ENCODE peak calls at places on chromosome 11, in ten cellular contexts. T, Z, C, J, I, E, G, Y, O and A are unnamed samples.

GRCh38 chr11:67700548-67701262 is 26.3 kb upstream of the ALDH3B2 start:
- DNase-seq in G (peak; percentile 60), C (no peak), E (no peak), T (no peak), I (no peak), O (no peak), Z (no peak), Y (no peak), J (no peak), A (no peak)

GRCh38 chr11:69546735-69547370 is 65.4 kb downstream of the LINC01488 start:
- DNase-seq in Y (no peak), E (no peak), Z (no peak), J (no peak), I (no peak), O (no peak), G (no peak), T (no peak), C (peak; percentile 39), A (no peak)

GRCh38 chr11:112776834-112777793 is 184.1 kb upstream of the NCAM1 start:
- DNase-seq in J (no peak), T (no peak), O (no peak), C (no peak), E (no peak), Z (no peak), Y (no peak), G (no peak), I (no peak), A (no peak)

GRCh38 chr11:36258730-36259360 is 30.4 kb downstream of the COMMD9 start:
- DNase-seq in C (no peak), I (peak; percentile 77), J (peak; percentile 53), Z (peak; percentile 68), O (peak; percentile 72), T (no peak), Y (peak; percentile 88), G (peak; percentile 57), E (peak; percentile 59), A (peak; percentile 64)

GRCh38 chr11:63244862-63245261 is 1.5 kb upstream of the SLC22A25 start:
- DNase-seq in G (no peak), O (no peak), Y (no peak), T (no peak), C (no peak), Z (no peak), J (no peak), E (no peak), I (no peak), A (no peak)

GRCh38 chr11:13013054-13013488 is 4.0 kb downstream of the RASSF10 start:
- DNase-seq in I (no peak), G (no peak), Y (no peak), O (no peak), C (no peak), E (no peak), J (no peak), T (no peak), Z (no peak), A (no peak)

GRCh38 chr11:9138612-9139579 is 47.5 kb upstream of the SCUBE2 start:
- DNase-seq in T (no peak), J (no peak), O (peak; percentile 88), I (peak; percentile 92), G (peak; percentile 97), C (no peak), E (no peak), Y (peak; percentile 95), Z (peak; percentile 80), A (peak; percentile 97)

GRCh38 chr11:45146072-45147016 is at the start of gene PRDM11:
- DNase-seq in Z (peak; percentile 54), O (peak; percentile 78), G (peak; percentile 25), Y (peak; percentile 77), I (peak; percentile 82), T (peak; percentile 5), E (peak; percentile 4), J (no peak), C (peak; percentile 33), A (peak; percentile 72)

GRCh38 chr11:121210445-121210970 is 82.1 kb upstream of the SC5D start:
- DNase-seq in O (no peak), Y (no peak), G (no peak), E (no peak), I (no peak), Z (no peak), J (no peak), C (no peak), T (no peak), A (no peak)

GRCh38 chr11:128405693-128406364 is 181.5 kb downstream of the ETS1 start:
- DNase-seq in E (no peak), G (no peak), J (no peak), Y (peak; percentile 27), C (no peak), T (no peak), O (no peak), I (no peak), Z (no peak), A (no peak)

GRCh38 chr11:102730036-102730815 is 5.5 kb upstream of the MMP8 start:
- DNase-seq in G (no peak), E (no peak), O (no peak), T (no peak), Z (no peak), C (no peak), Y (no peak), J (no peak), I (peak; percentile 65), A (no peak)

GRCh38 chr11:34427171-34427805 is 11.4 kb upstream of the CAT start:
- DNase-seq in Y (peak; percentile 91), E (no peak), Z (peak; percentile 45), C (no peak), J (no peak), O (peak; percentile 83), T (no peak), G (no peak), I (peak; percentile 93), A (peak; percentile 86)

GRCh38 chr11:27205779-27206549 is 157.1 kb downstream of the CCDC34 start:
- DNase-seq in T (no peak), I (no peak), Y (no peak), O (no peak), E (no peak), C (no peak), J (no peak), Z (no peak), G (no peak), A (no peak)

GRCh38 chr11:117818036-117818858 is 6.3 kb downstream of the FXYD2 start:
- DNase-seq in T (no peak), Y (peak; percentile 66), Z (no peak), E (no peak), O (no peak), I (peak; percentile 20), J (no peak), G (no peak), C (peak; percentile 32), A (peak; percentile 67)

GRCh38 chr11:134036484-134037092 is 32.3 kb upstream of the JAM3 start:
- DNase-seq in I (no peak), O (no peak), G (no peak), C (no peak), J (no peak), Y (no peak), T (no peak), Z (no peak), E (no peak), A (no peak)